ENCODE peak calls at places on chromosome 16, in nine cellular contexts. One of them, this sample, is unnamed.

GRCh38 chr16:69286941-69287713 is 24.0 kb upstream of the VPS4A start:
- DNase-seq in AG08396: peak; percentile 22
- DNase-seq in GM04504: no peak
- DNase-seq in GF-D8: peak; percentile 19
- DNase-seq in skeletal muscle cell: no peak
- DNase-seq in activated CD4-positive, alpha-beta T cell treated with anti-CD3 and anti-CD28 coated beads, Interleukin-2, amount 50 U/mL, for 24 hours: peak; percentile 56
- DNase-seq in left cardiac atrium: peak; percentile 74
- DNase-seq in activated effector memory CD4-positive, alpha-beta T cell treated with Interleukin-2 at 50 U/mL for 16 hours: no peak
- DNase-seq in amniotic stem cell: peak; percentile 54
- DNase-seq in this sample: no peak

GRCh38 chr16:23371368-23371767 is 69.3 kb downstream of the SCNN1B start:
- DNase-seq in AG08396: no peak
- DNase-seq in GM04504: no peak
- DNase-seq in GF-D8: no peak
- DNase-seq in skeletal muscle cell: no peak
- DNase-seq in activated CD4-positive, alpha-beta T cell treated with anti-CD3 and anti-CD28 coated beads, Interleukin-2, amount 50 U/mL, for 24 hours: no peak
- DNase-seq in left cardiac atrium: no peak
- DNase-seq in activated effector memory CD4-positive, alpha-beta T cell treated with Interleukin-2 at 50 U/mL for 16 hours: no peak
- DNase-seq in amniotic stem cell: no peak
- DNase-seq in this sample: no peak

GRCh38 chr16:82055117-82055516 is 20.1 kb downstream of the HSD17B2 start:
- DNase-seq in AG08396: no peak
- DNase-seq in GM04504: no peak
- DNase-seq in GF-D8: no peak
- DNase-seq in skeletal muscle cell: no peak
- DNase-seq in activated CD4-positive, alpha-beta T cell treated with anti-CD3 and anti-CD28 coated beads, Interleukin-2, amount 50 U/mL, for 24 hours: no peak
- DNase-seq in left cardiac atrium: no peak
- DNase-seq in activated effector memory CD4-positive, alpha-beta T cell treated with Interleukin-2 at 50 U/mL for 16 hours: no peak
- DNase-seq in amniotic stem cell: no peak
- DNase-seq in this sample: no peak

GRCh38 chr16:19926449-19927390 is 42.1 kb upstream of the GPRC5B start:
- DNase-seq in AG08396: peak; percentile 54
- DNase-seq in GM04504: peak; percentile 12
- DNase-seq in GF-D8: no peak
- DNase-seq in skeletal muscle cell: peak; percentile 41
- DNase-seq in activated CD4-positive, alpha-beta T cell treated with anti-CD3 and anti-CD28 coated beads, Interleukin-2, amount 50 U/mL, for 24 hours: no peak
- DNase-seq in left cardiac atrium: no peak
- DNase-seq in activated effector memory CD4-positive, alpha-beta T cell treated with Interleukin-2 at 50 U/mL for 16 hours: no peak
- DNase-seq in amniotic stem cell: no peak
- DNase-seq in this sample: peak; percentile 30

GRCh38 chr16:84735846-84736586 is 36.2 kb downstream of the USP10 start:
- DNase-seq in AG08396: no peak
- DNase-seq in GM04504: no peak
- DNase-seq in GF-D8: no peak
- DNase-seq in skeletal muscle cell: no peak
- DNase-seq in activated CD4-positive, alpha-beta T cell treated with anti-CD3 and anti-CD28 coated beads, Interleukin-2, amount 50 U/mL, for 24 hours: no peak
- DNase-seq in left cardiac atrium: no peak
- DNase-seq in activated effector memory CD4-positive, alpha-beta T cell treated with Interleukin-2 at 50 U/mL for 16 hours: peak; percentile 36
- DNase-seq in amniotic stem cell: no peak
- DNase-seq in this sample: no peak

GRCh38 chr16:65908568-65908967 is 457.9 kb upstream of the CDH5 start:
- DNase-seq in AG08396: no peak
- DNase-seq in GM04504: no peak
- DNase-seq in GF-D8: no peak
- DNase-seq in skeletal muscle cell: no peak
- DNase-seq in activated CD4-positive, alpha-beta T cell treated with anti-CD3 and anti-CD28 coated beads, Interleukin-2, amount 50 U/mL, for 24 hours: no peak
- DNase-seq in left cardiac atrium: no peak
- DNase-seq in activated effector memory CD4-positive, alpha-beta T cell treated with Interleukin-2 at 50 U/mL for 16 hours: no peak
- DNase-seq in amniotic stem cell: no peak
- DNase-seq in this sample: no peak

GRCh38 chr16:69089091-69089912 is 16.2 kb upstream of the HAS3 start:
- DNase-seq in AG08396: no peak
- DNase-seq in GM04504: no peak
- DNase-seq in GF-D8: peak; percentile 58
- DNase-seq in skeletal muscle cell: no peak
- DNase-seq in activated CD4-positive, alpha-beta T cell treated with anti-CD3 and anti-CD28 coated beads, Interleukin-2, amount 50 U/mL, for 24 hours: peak; percentile 22
- DNase-seq in left cardiac atrium: no peak
- DNase-seq in activated effector memory CD4-positive, alpha-beta T cell treated with Interleukin-2 at 50 U/mL for 16 hours: no peak
- DNase-seq in amniotic stem cell: no peak
- DNase-seq in this sample: no peak

GRCh38 chr16:55503726-55504553 is 4.9 kb upstream of the LPCAT2 start:
- DNase-seq in AG08396: no peak
- DNase-seq in GM04504: no peak
- DNase-seq in GF-D8: no peak
- DNase-seq in skeletal muscle cell: no peak
- DNase-seq in activated CD4-positive, alpha-beta T cell treated with anti-CD3 and anti-CD28 coated beads, Interleukin-2, amount 50 U/mL, for 24 hours: no peak
- DNase-seq in left cardiac atrium: no peak
- DNase-seq in activated effector memory CD4-positive, alpha-beta T cell treated with Interleukin-2 at 50 U/mL for 16 hours: no peak
- DNase-seq in amniotic stem cell: no peak
- DNase-seq in this sample: no peak

GRCh38 chr16:9139965-9140364 is 48.5 kb downstream of the HAPSTR1 start:
- DNase-seq in AG08396: no peak
- DNase-seq in GM04504: no peak
- DNase-seq in GF-D8: no peak
- DNase-seq in skeletal muscle cell: no peak
- DNase-seq in activated CD4-positive, alpha-beta T cell treated with anti-CD3 and anti-CD28 coated beads, Interleukin-2, amount 50 U/mL, for 24 hours: no peak
- DNase-seq in left cardiac atrium: no peak
- DNase-seq in activated effector memory CD4-positive, alpha-beta T cell treated with Interleukin-2 at 50 U/mL for 16 hours: no peak
- DNase-seq in amniotic stem cell: no peak
- DNase-seq in this sample: no peak

GRCh38 chr16:89409161-89409711 is 81.1 kb downstream of the ANKRD11 start:
- DNase-seq in AG08396: no peak
- DNase-seq in GM04504: no peak
- DNase-seq in GF-D8: no peak
- DNase-seq in skeletal muscle cell: no peak
- DNase-seq in activated CD4-positive, alpha-beta T cell treated with anti-CD3 and anti-CD28 coated beads, Interleukin-2, amount 50 U/mL, for 24 hours: peak; percentile 46
- DNase-seq in left cardiac atrium: no peak
- DNase-seq in activated effector memory CD4-positive, alpha-beta T cell treated with Interleukin-2 at 50 U/mL for 16 hours: peak; percentile 58
- DNase-seq in amniotic stem cell: no peak
- DNase-seq in this sample: no peak

GRCh38 chr16:4944333-4945281 is 7.7 kb upstream of the PPL start:
- DNase-seq in AG08396: peak; percentile 91
- DNase-seq in GM04504: peak; percentile 89
- DNase-seq in GF-D8: no peak
- DNase-seq in skeletal muscle cell: peak; percentile 98
- DNase-seq in activated CD4-positive, alpha-beta T cell treated with anti-CD3 and anti-CD28 coated beads, Interleukin-2, amount 50 U/mL, for 24 hours: no peak
- DNase-seq in left cardiac atrium: peak; percentile 93
- DNase-seq in activated effector memory CD4-positive, alpha-beta T cell treated with Interleukin-2 at 50 U/mL for 16 hours: no peak
- DNase-seq in amniotic stem cell: peak; percentile 88
- DNase-seq in this sample: peak; percentile 99

This sample was measured in osteocyte.